ENCODE peak calls at places on chromosomes 3 and 15, in eight cellular contexts. Z, J, S, R, B, H, U and P are unnamed samples.

GRCh38 chr3:46725663-46726314 is 8.1 kb upstream of the PRSS50 start:
- DNase-seq in J (peak; percentile 29), S (no peak), B (no peak), U (peak; percentile 51), H (no peak), Z (no peak), R (no peak), P (no peak)

GRCh38 chr15:40929730-40930429 is 740 bp downstream of the DLL4 start:
- DNase-seq in S (peak; percentile 40), B (no peak), Z (no peak), R (no peak), J (peak; percentile 68), H (no peak), U (no peak), P (peak; percentile 68)

GRCh38 chr3:142595951-142596725 is at the start of gene PLS1:
- DNase-seq in R (peak; percentile 82), Z (peak; percentile 93), B (peak; percentile 79), J (peak; percentile 89), U (peak; percentile 92), H (peak; percentile 91), S (peak; percentile 68), P (peak; percentile 90)

GRCh38 chr3:152662157-152662556 is 172.8 kb upstream of the P2RY1 start:
- DNase-seq in R (no peak), U (no peak), B (no peak), J (no peak), S (no peak), Z (no peak), H (no peak), P (no peak)

GRCh38 chr15:86317379-86317745 is 237.7 kb downstream of the AGBL1 start:
- DNase-seq in H (no peak), Z (peak; percentile 23), R (no peak), B (no peak), J (no peak), U (no peak), S (no peak), P (no peak)

GRCh38 chr3:59920801-59921200 is 871.0 kb upstream of the CFAP20DC start:
- DNase-seq in Z (no peak), B (no peak), R (no peak), H (no peak), U (no peak), J (no peak), S (no peak), P (no peak)

GRCh38 chr3:183098538-183099025 is 714 bp downstream of the MCCC1 start:
- DNase-seq in H (no peak), R (no peak), J (no peak), S (peak; percentile 23), Z (no peak), U (no peak), B (no peak), P (no peak)

GRCh38 chr3:188595890-188596376 is 442.0 kb downstream of the LPP start:
- DNase-seq in S (peak; percentile 86), B (no peak), J (peak; percentile 87), R (no peak), Z (peak; percentile 37), U (no peak), H (peak; percentile 64), P (peak; percentile 80)

GRCh38 chr3:32392530-32393302 is 1.1 kb downstream of the CMTM7 start:
- DNase-seq in J (peak; percentile 68), H (peak; percentile 55), B (no peak), U (peak; percentile 81), S (peak; percentile 85), R (peak; percentile 16), Z (no peak), P (peak; percentile 79)

GRCh38 chr3:158460929-158461328 is 110.1 kb upstream of the MLF1 start:
- DNase-seq in J (no peak), S (peak; percentile 10), U (no peak), H (no peak), Z (no peak), R (no peak), B (no peak), P (no peak)

GRCh38 chr15:84810073-84810840 is 6.9 kb upstream of the ALPK3 start:
- DNase-seq in U (no peak), B (no peak), S (peak; percentile 48), Z (no peak), J (peak; percentile 43), H (peak; percentile 11), R (no peak), P (peak; percentile 56)

GRCh38 chr3:127408684-127409420 is 121.0 kb upstream of the PRR20G start:
- DNase-seq in U (peak; percentile 37), H (no peak), R (no peak), Z (no peak), B (no peak), S (no peak), J (no peak), P (no peak)

GRCh38 chr3:32009957-32010356 is 28.4 kb downstream of the ZNF860 start:
- DNase-seq in R (no peak), J (no peak), U (no peak), B (no peak), S (no peak), H (no peak), Z (no peak), P (no peak)

GRCh38 chr3:120693439-120694172 is 11.6 kb upstream of the HGD start:
- DNase-seq in H (peak; percentile 42), Z (no peak), U (peak; percentile 66), R (no peak), J (peak; percentile 50), S (peak; percentile 47), B (no peak), P (peak; percentile 32)

GRCh38 chr15:100806157-100806556 is 73.5 kb upstream of the ALDH1A3 start:
- DNase-seq in S (no peak), B (no peak), H (no peak), J (no peak), Z (no peak), R (no peak), U (no peak), P (no peak)